ENCODE peak calls at places on chromosomes 12 and 14, in eight cellular contexts. Q is Peyer's patch, X is pancreas, G is spleen, H is gastrocnemius medialis, Z is testis, W is MM.1S, J is AG04450. B is an unnamed sample. For H3K9me3, the result is how much of the 10 kb centered on the place peaks cover.

GRCh38 chr14:103312006-103312635 is 21.9 kb upstream of the EIF5 start:
- DNase-seq in X (no peak), G (peak), Q (no peak), H (no peak), J (no peak), W (no peak), Z (no peak), B (no peak)

GRCh38 chr12:19764408-19764807 is 325.1 kb downstream of the AEBP2 start:
- DNase-seq in Q (no peak), H (no peak), J (no peak), G (no peak), X (no peak), W (no peak), Z (no peak), B (no peak)

GRCh38 chr12:113162102-113163029 is 12.8 kb downstream of the CFAP73 start:
- DNase-seq in H (no peak), Q (no peak), J (no peak), Z (peak), G (no peak), W (no peak), X (peak), B (no peak)

GRCh38 chr12:3724096-3724805 is 28.7 kb downstream of the CRACR2A start:
- DNase-seq in X (no peak), Z (no peak), H (no peak), G (no peak), W (no peak), Q (no peak), J (no peak), B (no peak)

GRCh38 chr12:11622774-11623375 is 26.6 kb upstream of the ETV6 start:
- DNase-seq in X (no peak), W (no peak), H (no peak), J (no peak), Q (no peak), G (no peak), Z (no peak), B (no peak)

GRCh38 chr12:46808955-46809697 is 16.7 kb downstream of the SLC38A4 start:
- DNase-seq in Q (no peak), Z (no peak), W (no peak), G (no peak), H (no peak), J (no peak), X (no peak), B (no peak)

GRCh38 chr12:71159260-71159659 is 1.5 kb upstream of the TSPAN8 start:
- DNase-seq in G (no peak), J (no peak), X (no peak), W (no peak), H (no peak), Q (no peak), Z (no peak), B (no peak)

GRCh38 chr14:76205708-76206107 is 54.0 kb downstream of the GPATCH2L start:
- DNase-seq in J (no peak), G (no peak), Q (no peak), X (no peak), H (no peak), W (no peak), Z (no peak), B (no peak)

GRCh38 chr12:69719336-69720316 is 19.0 kb upstream of the RAB3IP start:
- DNase-seq in J (no peak), W (no peak), Q (no peak), X (no peak), H (peak), Z (no peak), G (no peak), B (no peak)

GRCh38 chr14:23248601-23249000 is 10.9 kb downstream of the RNF212B start:
- DNase-seq in Q (no peak), Z (no peak), X (no peak), G (no peak), J (no peak), H (no peak), W (no peak), B (no peak)

GRCh38 chr12:53071591-53072551 is 7.3 kb downstream of the SPRYD3 start:
- DNase-seq in G (no peak), X (no peak), J (no peak), W (no peak), Z (peak), H (peak), Q (no peak), B (peak)

GRCh38 chr12:108793756-108794441 is 62.6 kb upstream of the CORO1C start:
- DNase-seq in Z (peak), J (no peak), X (peak), H (peak), Q (no peak), W (no peak), G (peak), B (no peak)

GRCh38 chr14:92914087-92914656 is 8.8 kb upstream of the CHGA start:
- DNase-seq in X (no peak), W (peak), Z (peak), Q (no peak), J (no peak), H (no peak), G (no peak), B (no peak)

GRCh38 chr12:66190519-66191406 is 1.7 kb downstream of the IRAK3 start:
- DNase-seq in J (no peak), W (no peak), H (no peak), Q (no peak), Z (no peak), X (no peak), G (no peak), B (no peak)

GRCh38 chr12:47903927-47904646 is 707 bp downstream of the VDR start:
- DNase-seq in G (peak), W (peak), X (peak), Z (peak), J (peak), H (peak), Q (no peak), B (peak)

GRCh38 chr14:70067810-70068209 is 120.9 kb downstream of the SLC8A3 start:
- DNase-seq in X (peak), G (no peak), H (peak), W (no peak), Z (no peak), Q (no peak), J (no peak), B (no peak)

GRCh38 chr12:15966426-15966825 is 55.3 kb downstream of the DERA start:
- DNase-seq in H (no peak), Z (no peak), W (no peak), J (no peak), Q (no peak), G (no peak), X (no peak), B (no peak)

GRCh38 chr12:63313139-63313538 is 162.1 kb upstream of the AVPR1A start:
- DNase-seq in J (no peak), G (no peak), H (no peak), W (no peak), X (no peak), Q (no peak), Z (no peak), B (no peak)

GRCh38 chr14:67971627-67972625 is 152.3 kb downstream of the RAD51B start:
- DNase-seq in J (no peak), Q (no peak), H (no peak), Z (no peak), X (no peak), G (no peak), W (no peak), B (no peak)

GRCh38 chr14:21525995-21526671 is at the start of gene SALL2:
- DNase-seq in Q (peak), Z (peak), G (peak), W (no peak), J (peak), X (peak), H (peak), B (peak)

GRCh38 chr14:21526672-21527319 is 650 bp upstream of the SALL2 start:
- DNase-seq in W (no peak), X (no peak), G (no peak), J (no peak), Q (no peak), Z (no peak), H (no peak), B (no peak)

GRCh38 chr14:21527320-21527679 is 1.2 kb upstream of the SALL2 start:
- DNase-seq in Z (no peak), Q (no peak), J (no peak), H (no peak), G (no peak), W (no peak), X (no peak), B (no peak)

GRCh38 chr14:21524575-21525518 is 1.3 kb downstream of the SALL2 start:
- DNase-seq in J (no peak), G (peak), H (no peak), X (no peak), W (no peak), Q (no peak), Z (no peak), B (no peak)

GRCh38 chr14:21525571-21525970 is 575 bp downstream of the SALL2 start:
- DNase-seq in Z (no peak), X (no peak), Q (no peak), H (no peak), J (no peak), W (no peak), G (no peak), B (peak)
- H3K4me3 ChIP-seq in Z (peak), X (peak), Q (peak), H (peak), J (peak), W (no peak), G (peak), B (peak)

DNA sequence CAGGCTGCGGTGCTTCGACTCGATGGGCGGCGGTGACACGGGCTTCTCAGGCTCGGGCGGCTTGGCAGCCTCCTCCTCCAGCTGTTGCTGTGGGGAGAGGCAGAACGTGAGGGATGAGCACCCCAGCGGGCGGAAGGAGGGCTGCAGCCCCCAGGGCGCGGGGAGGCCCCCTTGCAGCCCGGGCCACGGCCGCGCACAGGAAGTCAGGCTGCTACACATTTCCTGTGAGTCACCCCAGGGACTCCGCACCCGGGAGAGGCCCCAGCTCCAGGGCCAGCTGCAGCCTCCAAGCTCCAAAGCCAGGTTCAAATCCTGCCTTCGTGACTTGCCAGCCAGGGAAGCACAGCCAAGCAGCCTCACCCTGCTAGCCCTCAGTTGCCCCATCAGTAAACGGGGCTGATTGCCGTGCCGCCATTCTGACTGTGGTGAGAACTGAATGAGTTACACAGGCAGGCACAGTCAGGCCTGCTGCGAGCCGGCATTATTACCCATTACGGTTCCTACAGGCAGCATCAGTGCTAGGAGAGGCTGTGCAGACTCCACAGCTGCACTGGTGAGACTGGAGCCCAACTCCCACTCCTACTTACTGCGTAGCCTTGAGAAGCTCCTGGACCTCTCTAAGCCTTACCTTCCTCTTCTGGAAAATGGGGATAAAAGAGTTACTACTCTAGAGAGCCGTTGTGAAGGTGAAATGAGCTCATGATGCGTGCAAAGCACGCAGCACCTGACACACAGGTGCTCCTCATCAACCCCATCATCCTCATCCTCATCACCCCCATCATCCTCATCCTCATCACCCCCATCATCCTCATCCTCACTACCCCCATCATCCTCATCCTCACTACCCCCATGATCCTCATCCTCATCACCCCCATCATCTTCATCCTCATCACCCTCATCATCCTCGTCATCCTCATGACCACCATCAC is 100.9 kb downstream of the NCOR2 start:
- DNase-seq in J (no peak), X (no peak), Q (peak), W (no peak), G (peak), H (peak), Z (no peak), B (no peak)
- TF ChIP-seq CTCF in J (no peak), X (no peak), Q (peak), W (no peak), G (peak), H (no peak), Z (no peak), B (no peak)

GRCh38 chr14:62592877-62593276 is 452.4 kb downstream of the KCNH5 start:
- DNase-seq in J (no peak), W (no peak), X (no peak), Z (no peak), H (no peak), Q (no peak), G (no peak), B (no peak)
- H3K9me3 ChIP-seq in J (under half), W (under half), X (under half), Z (under half), H (under half), Q (under half), G (under half), B (under half)

GRCh38 chr12:93569301-93569655 is 3.2 kb upstream of the SOCS2 start:
- DNase-seq in W (no peak), Q (no peak), J (no peak), H (no peak), G (no peak), X (no peak), Z (no peak), B (no peak)
- H3K4me3 ChIP-seq in W (peak), Q (peak), J (peak), H (peak), G (peak), X (peak), Z (peak), B (peak)

GRCh38 chr14:50063876-50064420 is 52.4 kb downstream of the VCPKMT start:
- DNase-seq in W (no peak), G (peak), Q (no peak), Z (no peak), J (no peak), X (no peak), H (no peak), B (no peak)

GRCh38 chr14:50064993-50065392 is 51.4 kb downstream of the VCPKMT start:
- DNase-seq in G (peak), Z (peak), J (no peak), W (peak), X (no peak), H (peak), Q (peak), B (no peak)

GRCh38 chr14:50061664-50062437 is 54.5 kb downstream of the VCPKMT start:
- DNase-seq in X (no peak), Z (peak), H (peak), Q (peak), W (no peak), G (peak), J (no peak), B (peak)

GRCh38 chr14:50060871-50061663 is 55.3 kb downstream of the VCPKMT start:
- DNase-seq in X (no peak), J (peak), Z (peak), Q (peak), G (peak), W (no peak), H (peak), B (peak)

GRCh38 chr14:50062438-50063039 is 53.8 kb downstream of the VCPKMT start:
- DNase-seq in Q (peak), G (peak), Z (no peak), H (no peak), J (no peak), X (peak), W (no peak), B (peak)
- TF ChIP-seq CTCF in Q (no peak), G (no peak), Z (no peak), H (no peak), J (no peak), X (no peak), W (no peak), B (no peak)

DNA sequence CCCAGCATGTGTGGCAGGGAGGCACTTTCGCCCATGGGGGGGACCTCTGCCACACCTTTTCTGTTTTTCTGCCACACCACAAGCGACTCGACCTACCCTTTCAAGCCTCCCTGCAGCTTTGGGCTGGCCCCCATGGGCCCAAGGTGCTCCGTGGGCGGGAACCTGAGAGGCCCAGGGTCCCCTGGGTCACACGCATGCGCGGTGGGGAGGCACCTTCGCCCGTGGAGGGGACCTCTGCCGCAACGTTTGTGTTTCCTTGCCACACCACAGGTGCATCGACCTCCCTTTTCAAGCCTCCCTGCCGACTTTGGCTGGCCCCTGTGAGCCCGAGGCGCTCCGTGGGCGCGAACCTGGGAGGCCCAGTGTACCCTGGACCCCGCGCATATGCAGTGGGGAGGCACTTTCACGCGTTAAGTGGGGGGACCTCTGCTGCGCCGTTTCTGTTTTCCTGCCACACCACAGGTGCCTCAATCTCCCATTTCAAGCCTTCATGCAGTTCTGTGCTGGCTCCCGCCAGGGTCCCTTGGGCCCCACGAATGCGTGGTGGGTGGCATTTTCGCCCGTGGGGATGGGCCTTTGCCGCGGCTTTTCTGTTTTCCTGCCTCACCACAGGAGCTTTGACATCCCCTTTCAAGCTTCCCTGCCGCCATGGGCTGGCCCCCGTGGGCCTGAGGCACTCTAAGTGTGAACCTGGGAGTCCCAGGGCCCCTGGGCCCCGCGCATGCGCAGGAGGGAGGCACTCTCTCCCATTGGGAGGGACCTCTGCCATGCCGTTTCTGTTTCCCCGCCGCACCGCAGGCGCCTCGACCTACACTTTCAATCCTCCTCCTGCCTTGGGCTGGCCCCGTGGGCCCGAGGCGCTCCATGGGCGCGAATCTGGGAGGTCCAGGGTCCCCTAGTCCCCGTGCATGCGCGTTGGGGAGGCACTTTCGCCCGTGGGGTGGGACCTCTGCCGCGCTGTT is 332.2 kb downstream of the ALG10 start:
- DNase-seq in X (no peak), J (no peak), H (no peak), G (no peak), Q (no peak), W (no peak), Z (no peak), B (no peak)
- H3K9me3 ChIP-seq in X (under half), J (half or more), H (under half), G (half or more), Q (half or more), W (under half), Z (under half), B (under half)

B was measured in uterus.